ENCODE peak calls at places on chromosomes 4 and X, in six cellular contexts. One of them, this sample, is unnamed.

GRCh38 chr4:147362868-147363440 is 117.9 kb upstream of the EDNRA start:
- DNase-seq in ELR: no peak
- DNase-seq in stimulated activated CD8-positive, alpha-beta memory T cell treated with anti-CD3 and anti-CD28 coated beads, Interleukin-15, amount 100 ng/mL, for 24 hours: no peak
- DNase-seq in transverse colon: peak
- DNase-seq in left ventricle myocardium superior: peak
- DNase-seq in iPS DF 19.7: no peak
- DNase-seq in this sample: no peak

GRCh38 chrX:8237718-8238117 is 66.7 kb upstream of the VCX2 start:
- DNase-seq in iPS DF 19.7: no peak
- DNase-seq in stimulated activated CD8-positive, alpha-beta memory T cell treated with anti-CD3 and anti-CD28 coated beads, Interleukin-15, amount 100 ng/mL, for 24 hours: no peak
- DNase-seq in left ventricle myocardium superior: no peak
- DNase-seq in transverse colon: no peak
- DNase-seq in ELR: peak
- DNase-seq in this sample: no peak

GRCh38 chr4:10734697-10735096 is 50.1 kb upstream of the CLNK start:
- DNase-seq in transverse colon: no peak
- DNase-seq in iPS DF 19.7: no peak
- DNase-seq in stimulated activated CD8-positive, alpha-beta memory T cell treated with anti-CD3 and anti-CD28 coated beads, Interleukin-15, amount 100 ng/mL, for 24 hours: no peak
- DNase-seq in left ventricle myocardium superior: no peak
- DNase-seq in ELR: no peak
- DNase-seq in this sample: no peak

GRCh38 chr4:104615926-104616325 is 121.2 kb upstream of the CXXC4 start:
- DNase-seq in iPS DF 19.7: no peak
- DNase-seq in transverse colon: no peak
- DNase-seq in left ventricle myocardium superior: peak
- DNase-seq in ELR: no peak
- DNase-seq in stimulated activated CD8-positive, alpha-beta memory T cell treated with anti-CD3 and anti-CD28 coated beads, Interleukin-15, amount 100 ng/mL, for 24 hours: no peak
- DNase-seq in this sample: no peak

GRCh38 chr4:161486454-161486853 is 677.3 kb downstream of the FSTL5 start:
- DNase-seq in ELR: no peak
- DNase-seq in transverse colon: no peak
- DNase-seq in left ventricle myocardium superior: no peak
- DNase-seq in stimulated activated CD8-positive, alpha-beta memory T cell treated with anti-CD3 and anti-CD28 coated beads, Interleukin-15, amount 100 ng/mL, for 24 hours: no peak
- DNase-seq in iPS DF 19.7: no peak
- DNase-seq in this sample: no peak

GRCh38 chrX:25017667-25018247 is 2.0 kb upstream of the ARX start:
- DNase-seq in stimulated activated CD8-positive, alpha-beta memory T cell treated with anti-CD3 and anti-CD28 coated beads, Interleukin-15, amount 100 ng/mL, for 24 hours: no peak
- DNase-seq in left ventricle myocardium superior: no peak
- DNase-seq in iPS DF 19.7: no peak
- DNase-seq in transverse colon: no peak
- DNase-seq in ELR: no peak
- DNase-seq in this sample: no peak

GRCh38 chr4:185833055-185833598 is 21.1 kb upstream of the SORBS2 start:
- DNase-seq in iPS DF 19.7: no peak
- DNase-seq in stimulated activated CD8-positive, alpha-beta memory T cell treated with anti-CD3 and anti-CD28 coated beads, Interleukin-15, amount 100 ng/mL, for 24 hours: no peak
- DNase-seq in transverse colon: no peak
- DNase-seq in ELR: peak
- DNase-seq in left ventricle myocardium superior: no peak
- DNase-seq in this sample: no peak

GRCh38 chrX:7261672-7262332 is 113.8 kb upstream of the PUDP start:
- DNase-seq in transverse colon: no peak
- DNase-seq in stimulated activated CD8-positive, alpha-beta memory T cell treated with anti-CD3 and anti-CD28 coated beads, Interleukin-15, amount 100 ng/mL, for 24 hours: no peak
- DNase-seq in iPS DF 19.7: no peak
- DNase-seq in left ventricle myocardium superior: no peak
- DNase-seq in ELR: no peak
- DNase-seq in this sample: no peak

GRCh38 chr4:128653514-128654420 is 155.7 kb upstream of the JADE1 start:
- DNase-seq in transverse colon: peak
- DNase-seq in left ventricle myocardium superior: peak
- DNase-seq in ELR: no peak
- DNase-seq in stimulated activated CD8-positive, alpha-beta memory T cell treated with anti-CD3 and anti-CD28 coated beads, Interleukin-15, amount 100 ng/mL, for 24 hours: no peak
- DNase-seq in iPS DF 19.7: no peak
- DNase-seq in this sample: no peak

GRCh38 chr4:134278675-134279074 is 77.1 kb upstream of the PABPC4L start:
- DNase-seq in transverse colon: no peak
- DNase-seq in ELR: peak
- DNase-seq in iPS DF 19.7: no peak
- DNase-seq in left ventricle myocardium superior: no peak
- DNase-seq in stimulated activated CD8-positive, alpha-beta memory T cell treated with anti-CD3 and anti-CD28 coated beads, Interleukin-15, amount 100 ng/mL, for 24 hours: no peak
- DNase-seq in this sample: no peak

GRCh38 chr4:119286377-119287002 is 35.4 kb downstream of the FABP2 start:
- DNase-seq in transverse colon: no peak
- DNase-seq in ELR: peak
- DNase-seq in stimulated activated CD8-positive, alpha-beta memory T cell treated with anti-CD3 and anti-CD28 coated beads, Interleukin-15, amount 100 ng/mL, for 24 hours: no peak
- DNase-seq in left ventricle myocardium superior: no peak
- DNase-seq in iPS DF 19.7: no peak
- DNase-seq in this sample: peak

GRCh38 chr4:183618681-183619080 is 40.3 kb downstream of the RWDD4 start:
- DNase-seq in iPS DF 19.7: no peak
- DNase-seq in transverse colon: no peak
- DNase-seq in stimulated activated CD8-positive, alpha-beta memory T cell treated with anti-CD3 and anti-CD28 coated beads, Interleukin-15, amount 100 ng/mL, for 24 hours: no peak
- DNase-seq in ELR: no peak
- DNase-seq in left ventricle myocardium superior: no peak
- DNase-seq in this sample: no peak

GRCh38 chr4:8540991-8541390 is 39.2 kb upstream of the GPR78 start:
- DNase-seq in iPS DF 19.7: no peak
- DNase-seq in transverse colon: no peak
- DNase-seq in stimulated activated CD8-positive, alpha-beta memory T cell treated with anti-CD3 and anti-CD28 coated beads, Interleukin-15, amount 100 ng/mL, for 24 hours: no peak
- DNase-seq in left ventricle myocardium superior: peak
- DNase-seq in ELR: no peak
- DNase-seq in this sample: no peak

This sample was measured in CD4-positive, alpha-beta memory T cell.